ENCODE peak calls at places on chromosomes 3 and 15, in nine cellular contexts. Q, K, X, T, I, O, R, H and S are unnamed samples.

GRCh38 chr3:126607214-126607908 is 47.6 kb downstream of the TXNRD3 start:
- DNase-seq in Q (no peak), K (peak), X (peak), T (no peak), I (no peak), O (no peak), R (peak), H (peak), S (no peak)

GRCh38 chr15:96336045-96336642 is 5.6 kb downstream of the NR2F2 start:
- DNase-seq in Q (no peak), K (no peak), X (no peak), T (no peak), I (no peak), O (no peak), R (peak), H (no peak), S (no peak)

GRCh38 chr3:189809583-189809982 is 178.4 kb downstream of the TP63 start:
- DNase-seq in Q (no peak), K (no peak), X (no peak), T (no peak), I (no peak), O (no peak), R (no peak), H (no peak), S (no peak)

GRCh38 chr3:4614070-4614469 is 120.9 kb downstream of the ITPR1 start:
- DNase-seq in Q (no peak), K (no peak), X (no peak), T (no peak), I (no peak), O (no peak), R (no peak), H (no peak), S (no peak)

GRCh38 chr3:194870394-194871110 is 184.9 kb downstream of the FAM43A start:
- DNase-seq in Q (no peak), K (no peak), X (no peak), T (no peak), I (no peak), O (no peak), R (peak), H (peak), S (no peak)

GRCh38 chr3:104102386-104102785 is 1264.3 kb upstream of the ALCAM start:
- DNase-seq in Q (peak), K (peak), X (peak), T (peak), I (peak), O (peak), R (peak), H (peak), S (no peak)

GRCh38 chr15:80694624-80695098 is 449 bp upstream of the ABHD17C start:
- DNase-seq in Q (peak), K (no peak), X (no peak), T (peak), I (peak), O (no peak), R (peak), H (peak), S (peak)

GRCh38 chr3:139318431-139318816 is 25.4 kb upstream of the MRPS22 start:
- DNase-seq in Q (no peak), K (no peak), X (no peak), T (no peak), I (no peak), O (no peak), R (peak), H (no peak), S (no peak)

GRCh38 chr3:127067116-127067910 is 84.4 kb downstream of the PLXNA1 start:
- DNase-seq in Q (no peak), K (no peak), X (no peak), T (no peak), I (no peak), O (no peak), R (no peak), H (no peak), S (no peak)

GRCh38 chr3:11392689-11393114 is 120.5 kb downstream of the ATG7 start:
- DNase-seq in Q (no peak), K (no peak), X (no peak), T (no peak), I (no peak), O (no peak), R (no peak), H (no peak), S (no peak)

GRCh38 chr3:14452676-14453367 is 50.4 kb downstream of the SLC6A6 start:
- DNase-seq in Q (peak), K (peak), X (peak), T (no peak), I (no peak), O (no peak), R (peak), H (peak), S (no peak)
- TF ChIP-seq CTCF in Q (no peak), K (peak), X (peak), T (no peak), I (no peak), O (no peak), R (no peak), H (no peak), S (no peak)

DNA sequence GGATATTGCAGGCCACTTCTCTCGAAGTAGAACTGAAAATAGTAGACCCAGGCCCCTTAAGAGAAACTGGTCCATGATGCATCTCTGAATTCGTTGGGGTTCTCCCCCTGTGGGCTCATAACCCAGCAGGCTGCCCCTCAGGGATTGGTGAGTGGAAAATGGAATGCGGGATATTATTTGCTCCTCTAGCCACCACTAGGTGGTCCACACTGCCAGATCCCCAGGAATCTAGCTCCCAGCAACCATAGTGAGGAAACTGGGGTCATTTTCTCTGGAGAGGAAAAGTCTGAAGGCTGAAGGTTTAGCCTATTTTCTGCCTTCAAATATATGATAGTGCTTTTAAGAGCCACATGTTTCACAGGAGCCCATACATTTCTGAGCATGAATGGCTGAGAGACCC is 6.7 kb downstream of the CX3CR1 start:
- DNase-seq in Q (no peak), K (no peak), X (no peak), T (no peak), I (peak), O (no peak), R (no peak), H (no peak), S (no peak)
- TF ChIP-seq CTCF in Q (peak), K (peak), X (no peak), T (no peak), I (peak), O (no peak), R (peak), H (peak), S (peak)

DNA sequence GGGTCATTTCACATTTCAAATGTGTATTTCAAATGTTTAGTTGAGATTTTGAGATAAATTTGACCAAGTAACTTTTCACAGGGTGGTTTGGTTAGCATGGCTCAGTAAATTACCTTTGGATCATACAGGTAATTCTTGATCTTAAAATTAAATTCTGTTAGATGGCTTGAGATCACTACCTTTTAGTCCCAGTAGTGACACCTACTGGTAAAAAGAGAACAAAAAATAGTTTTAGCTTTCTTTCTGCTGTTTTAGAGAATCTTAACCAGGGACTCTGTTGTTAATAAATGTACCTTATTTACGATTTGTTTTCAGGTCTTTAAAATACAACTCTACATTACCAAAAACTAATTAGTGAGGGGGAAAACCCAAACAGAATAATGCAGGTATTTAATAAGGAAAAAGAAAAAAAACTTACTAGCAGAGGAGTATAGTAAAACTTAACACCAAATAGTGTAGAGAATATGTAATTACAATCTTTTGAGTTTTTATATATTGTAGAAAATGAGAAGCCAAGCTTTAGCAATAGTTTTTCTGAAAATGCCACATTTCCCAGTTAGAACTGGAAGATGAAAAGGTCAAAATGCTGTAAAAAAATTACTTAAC is 620.3 kb upstream of the AGTR1 start:
- DNase-seq in Q (peak), K (no peak), X (no peak), T (no peak), I (no peak), O (no peak), R (peak), H (peak), S (no peak)
- TF ChIP-seq CTCF in Q (peak), K (peak), X (peak), T (peak), I (peak), O (peak), R (peak), H (peak), S (peak)

DNA sequence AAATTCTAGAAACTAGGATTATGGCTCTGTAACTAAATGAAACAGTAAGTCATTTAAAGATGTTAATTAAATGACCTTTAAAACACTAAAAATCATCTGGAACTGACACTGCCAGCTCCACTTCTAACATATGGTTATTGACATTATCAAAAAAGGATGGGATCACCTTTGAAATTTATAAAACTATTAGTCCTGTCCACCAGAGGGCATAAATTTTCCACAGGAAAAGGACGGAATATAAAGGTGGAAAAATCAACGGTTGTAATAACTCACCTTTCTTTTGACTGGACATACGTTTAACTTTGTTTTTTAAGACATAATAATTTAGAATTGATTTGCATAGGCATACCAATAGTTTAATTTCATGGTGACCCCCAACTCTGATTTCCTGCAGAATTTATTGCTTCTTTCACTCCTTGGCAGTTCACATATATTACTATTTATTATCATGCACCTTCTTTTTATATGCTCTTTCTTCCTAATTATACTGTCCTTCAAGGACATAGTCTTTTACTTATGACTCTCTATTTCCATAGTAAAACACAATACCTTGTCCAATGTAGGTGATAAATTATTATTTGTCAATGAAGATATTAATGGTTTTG is 345.7 kb downstream of the CADM2 start:
- DNase-seq in Q (peak), K (no peak), X (no peak), T (no peak), I (no peak), O (no peak), R (no peak), H (no peak), S (no peak)
- TF ChIP-seq CTCF in Q (peak), K (peak), X (no peak), T (peak), I (peak), O (no peak), R (peak), H (no peak), S (peak)

DNA sequence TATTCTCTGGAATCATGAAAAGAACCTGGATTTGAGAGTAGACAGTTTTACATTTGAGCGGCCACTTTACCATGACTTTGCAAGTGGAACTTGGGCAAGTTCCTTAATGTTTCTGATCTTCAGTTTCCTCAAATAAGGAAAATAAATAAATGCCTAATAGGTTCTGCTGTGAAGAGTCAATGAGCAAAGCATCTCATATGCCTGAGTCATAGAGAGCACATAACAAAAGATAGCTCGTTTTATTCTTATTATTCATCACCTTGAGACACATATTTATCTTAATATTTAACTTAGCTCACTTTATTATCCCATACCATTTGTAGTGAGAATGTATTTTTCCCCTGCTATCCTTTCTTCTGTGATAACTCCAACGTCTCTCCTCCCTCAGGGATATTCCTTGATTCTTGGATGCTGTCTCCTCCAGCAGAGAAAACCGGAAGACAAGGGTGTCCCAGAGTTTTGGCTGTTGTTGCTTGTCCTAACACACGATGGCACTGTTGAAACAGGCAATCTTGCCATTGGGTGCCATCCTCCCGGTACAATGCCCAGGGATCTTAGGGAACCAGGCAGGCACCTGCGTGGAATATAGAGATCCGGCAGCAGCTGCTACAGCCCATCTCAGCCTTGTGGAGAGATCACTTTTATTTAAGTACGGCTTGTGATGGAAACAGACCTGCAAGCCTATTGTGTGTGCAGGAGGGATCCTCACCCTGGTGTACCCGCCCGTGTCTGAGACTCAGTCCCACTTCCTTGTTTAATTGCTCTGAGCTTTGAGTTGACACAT is 33.3 kb upstream of the VPS33B start:
- DNase-seq in Q (peak), K (peak), X (peak), T (peak), I (peak), O (no peak), R (peak), H (peak), S (peak)
- TF ChIP-seq CTCF in Q (peak), K (peak), X (peak), T (peak), I (peak), O (peak), R (peak), H (peak), S (peak)

DNA sequence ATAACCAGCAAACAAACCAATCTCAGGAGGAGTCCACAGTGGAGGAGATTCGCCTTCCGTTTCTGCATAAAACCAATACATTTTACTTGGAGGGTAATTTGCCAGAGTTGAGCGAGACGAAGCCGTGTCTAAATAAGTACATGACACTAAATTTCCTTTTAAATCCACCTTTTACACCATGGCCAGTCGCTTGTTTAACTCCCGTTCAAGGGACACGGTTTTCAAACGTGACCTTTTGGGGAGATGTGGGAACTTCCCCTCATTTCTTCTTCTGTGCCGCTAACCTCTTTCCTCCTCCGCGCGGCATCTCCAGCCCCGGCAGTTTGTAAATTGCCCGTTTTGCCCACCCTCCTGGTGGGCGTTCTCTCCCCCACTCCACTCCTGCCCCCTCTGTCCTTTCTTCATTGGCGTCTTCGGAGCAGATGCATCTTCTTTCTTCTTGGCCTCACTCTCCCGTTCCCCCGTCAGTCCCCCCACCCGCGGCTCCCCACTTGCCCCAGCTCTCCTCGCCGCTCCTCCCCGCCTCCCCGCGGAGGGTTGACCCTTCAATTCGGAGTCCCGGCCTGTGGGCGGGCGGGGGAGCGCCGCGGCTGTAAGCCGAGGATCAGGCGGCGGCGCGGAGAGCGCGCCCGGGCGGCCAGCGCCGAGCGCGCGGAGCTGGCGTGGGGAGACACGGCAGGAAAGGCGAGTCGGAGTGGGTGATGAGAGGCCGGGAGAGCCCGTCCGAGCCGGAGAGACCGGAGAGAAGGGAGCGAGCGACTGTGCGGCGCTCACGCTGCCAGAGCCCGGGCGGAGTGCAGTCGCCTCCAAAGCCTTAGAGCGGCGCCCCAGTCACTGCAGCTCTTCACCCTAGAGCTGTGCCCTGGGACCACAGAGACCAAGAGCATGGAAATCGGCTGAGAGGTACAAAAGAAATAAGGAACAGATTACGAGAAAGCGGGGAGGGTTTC is at the start of gene NLGN1:
- DNase-seq in Q (no peak), K (peak), X (peak), T (peak), I (peak), O (no peak), R (peak), H (peak), S (peak)
- TF ChIP-seq CTCF in Q (no peak), K (peak), X (peak), T (peak), I (peak), O (no peak), R (peak), H (peak), S (no peak)

DNA sequence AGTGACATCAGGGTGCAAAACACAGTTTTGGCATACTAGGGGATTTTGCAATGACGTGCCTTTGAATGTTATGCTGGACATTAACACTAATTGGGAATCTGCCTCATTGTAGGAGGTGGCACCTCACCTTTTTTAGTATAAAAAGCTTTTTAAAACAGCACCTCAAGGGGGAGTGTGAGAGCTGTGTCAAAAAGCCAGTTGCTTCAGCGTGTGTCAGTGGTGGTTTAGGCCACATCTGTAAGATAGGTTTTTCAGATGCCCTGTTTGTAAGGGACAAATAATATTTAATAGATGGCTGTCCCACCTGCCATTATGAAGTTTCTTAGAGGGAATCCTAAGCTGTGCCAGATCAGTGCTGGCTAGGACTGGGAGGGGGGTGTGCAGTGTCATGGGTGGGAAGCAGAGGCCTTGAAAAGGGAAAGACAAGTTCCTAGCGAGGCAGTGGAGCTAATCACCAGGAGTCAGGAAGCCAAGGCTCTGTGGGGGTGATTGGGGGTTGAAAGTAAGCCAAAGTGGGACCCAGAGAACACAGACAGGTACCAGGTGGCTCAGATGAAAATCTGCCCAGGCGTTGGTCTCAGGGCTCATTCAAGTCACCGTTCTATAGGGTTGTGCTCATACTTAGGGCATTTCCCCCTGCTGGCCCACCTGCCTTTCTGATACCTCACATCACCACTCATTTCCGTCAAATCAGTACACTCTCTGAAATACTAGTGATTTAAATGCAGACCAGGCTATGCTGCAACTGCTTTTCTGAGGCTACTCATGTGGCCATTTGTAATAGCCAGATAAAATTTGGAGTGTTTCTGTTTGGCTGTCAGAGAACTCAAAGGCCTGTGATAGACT is 120.5 kb downstream of the BBX start:
- DNase-seq in Q (no peak), K (no peak), X (no peak), T (no peak), I (peak), O (no peak), R (peak), H (no peak), S (no peak)
- TF ChIP-seq CTCF in Q (peak), K (peak), X (peak), T (peak), I (peak), O (peak), R (peak), H (peak), S (peak)